ENCODE peak calls at places on chromosomes 11 and 22, in five cellular contexts. K is PC-9, I is retinal pigment epithelial cell, V is pancreas, T is stomach. O is an unnamed sample.

GRCh38 chr11:76671236-76671590 is 666 bp upstream of the LRRC32 start:
- DNase-seq in I (no peak), T (no peak), V (no peak), K (no peak), O (no peak)

GRCh38 chr11:75780888-75781287 is 12.3 kb downstream of the DGAT2 start:
- DNase-seq in V (no peak), I (no peak), K (no peak), T (no peak), O (no peak)

GRCh38 chr22:21977814-21978213 is 4.8 kb downstream of the TOP3B start:
- DNase-seq in I (no peak), V (no peak), K (no peak), T (no peak), O (no peak)

GRCh38 chr11:124868322-124869274 is 3.4 kb downstream of the ROBO3 start:
- DNase-seq in I (no peak), K (no peak), T (no peak), V (no peak), O (no peak)

GRCh38 chr11:46353706-46354105 is 6.4 kb downstream of the DGKZ start:
- DNase-seq in K (no peak), V (no peak), T (no peak), I (no peak), O (no peak)

GRCh38 chr22:27715078-27715477 is 86.5 kb downstream of the MN1 start:
- DNase-seq in K (no peak), I (no peak), V (no peak), T (no peak), O (no peak)

GRCh38 chr11:35688023-35688422 is 25.4 kb downstream of the TRIM44 start:
- DNase-seq in V (no peak), I (no peak), T (no peak), K (no peak), O (no peak)

GRCh38 chr11:84804026-84804425 is 823.1 kb downstream of the DLG2 start:
- DNase-seq in T (no peak), I (no peak), K (no peak), V (no peak), O (no peak)

GRCh38 chr22:35327690-35328471 is 28.2 kb downstream of the TOM1 start:
- DNase-seq in T (no peak), V (no peak), I (no peak), K (no peak), O (no peak)

GRCh38 chr11:85599083-85599482 is 28.1 kb downstream of the DLG2 start:
- DNase-seq in I (no peak), K (no peak), T (no peak), V (no peak), O (no peak)

GRCh38 chr11:116890193-116890592 is 52.8 kb upstream of the APOA1 start:
- DNase-seq in V (no peak), K (no peak), T (no peak), I (no peak), O (no peak)

DNA sequence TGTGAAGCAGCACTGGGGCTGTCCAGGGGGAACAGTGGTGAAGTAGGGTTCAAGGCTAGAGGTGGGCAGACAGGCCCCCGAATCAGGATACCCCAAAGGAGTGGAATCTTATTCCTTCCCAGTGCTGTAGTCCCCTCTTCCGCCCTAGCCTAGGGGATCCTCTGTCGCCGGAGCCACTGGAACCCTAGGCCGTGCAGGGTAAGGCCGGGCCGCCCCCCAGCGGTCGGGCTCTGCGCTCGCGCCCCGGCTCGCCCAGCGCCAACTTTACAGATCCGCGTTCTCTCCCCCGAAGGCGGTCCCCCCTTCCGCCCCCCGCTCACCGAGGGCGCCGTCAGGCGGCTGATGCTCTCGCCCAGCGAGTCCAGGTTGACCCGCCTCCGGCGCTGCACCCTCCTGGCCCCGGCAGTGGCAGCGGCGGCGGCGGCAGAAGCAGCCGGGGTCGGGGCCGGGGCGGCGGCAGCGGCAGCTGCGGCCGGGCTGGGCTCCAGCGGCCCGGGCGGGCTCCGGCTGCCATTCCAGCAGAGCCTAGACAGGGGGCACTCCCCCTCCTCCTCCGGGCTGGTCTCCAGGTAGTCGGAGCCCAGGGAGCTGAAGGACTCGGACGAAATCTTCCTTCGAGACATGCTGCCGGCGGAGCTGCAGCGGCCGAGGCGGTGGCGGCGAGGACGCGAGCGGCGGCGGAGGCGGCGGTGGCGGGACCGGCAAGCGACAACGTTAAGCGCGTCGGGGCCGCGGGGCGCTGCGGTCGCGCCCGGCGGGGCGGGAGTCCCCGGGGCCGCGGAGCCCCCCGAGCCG is 646 bp downstream of the GUCY1A2 start:
- DNase-seq in T (no peak), K (no peak), V (peak), I (no peak), O (no peak)
- H3K4me3 ChIP-seq in T (peak), K (peak), V (peak), I (peak), O (peak)

GRCh38 chr11:12003329-12003728 is 5.1 kb downstream of the DKK3 start:
- DNase-seq in V (no peak), I (no peak), K (no peak), T (no peak), O (no peak)

GRCh38 chr11:12003815-12004214 is 4.6 kb downstream of the DKK3 start:
- DNase-seq in I (no peak), K (no peak), V (no peak), T (no peak), O (no peak)

GRCh38 chr11:12005476-12005875 is 3.0 kb downstream of the DKK3 start:
- DNase-seq in T (no peak), I (no peak), V (no peak), K (no peak), O (no peak)

GRCh38 chr11:12006552-12007229 is 1.7 kb downstream of the DKK3 start:
- DNase-seq in K (no peak), T (no peak), V (no peak), I (no peak), O (no peak)

DNA sequence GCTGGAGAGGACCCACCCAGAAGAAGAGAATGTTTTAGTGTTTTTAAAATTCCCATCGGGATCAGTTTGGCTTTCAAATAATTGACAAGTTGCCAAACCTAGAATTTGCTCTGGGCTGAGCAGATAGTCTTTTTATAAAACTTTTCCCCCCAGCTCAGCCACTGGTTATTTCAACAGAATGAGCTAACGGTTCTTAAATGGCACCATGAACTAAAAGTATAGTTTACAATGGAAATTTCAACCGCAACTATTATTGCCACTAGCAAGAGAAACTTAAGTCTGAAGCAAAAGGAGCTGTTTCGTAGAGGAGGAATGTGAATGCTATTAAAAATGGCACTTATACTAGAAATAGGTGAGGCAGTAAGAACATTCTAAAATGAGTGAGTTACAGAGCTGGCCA is 3.4 kb downstream of the DKK3 start:
- DNase-seq in T (no peak), K (no peak), I (no peak), V (no peak), O (no peak)
- H3K4me3 ChIP-seq in T (no peak), K (no peak), I (no peak), V (no peak), O (no peak)

DNA sequence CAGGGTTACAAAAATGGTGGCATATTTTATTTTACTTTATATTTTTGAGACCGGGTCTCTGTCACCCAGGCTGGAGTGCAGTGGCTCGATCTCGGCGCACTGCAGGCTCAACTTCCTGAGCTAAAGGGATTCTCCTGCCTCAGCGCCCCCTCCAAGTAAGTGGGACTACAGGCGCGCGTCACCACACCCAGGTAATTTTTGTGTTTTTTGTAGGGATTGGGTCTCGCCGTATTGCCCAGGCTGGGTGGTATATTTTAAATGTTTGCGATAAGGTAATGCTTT is 652 bp upstream of the FOSL1 start:
- DNase-seq in T (no peak), K (no peak), I (no peak), V (no peak), O (no peak)
- H3K4me3 ChIP-seq in T (peak), K (peak), I (peak), V (no peak), O (peak)

GRCh38 chr11:67303989-67304411 is 670 bp downstream of the SSH3 start:
- DNase-seq in I (no peak), T (peak), V (peak), K (peak), O (no peak)

GRCh38 chr11:67302571-67303131 is 679 bp upstream of the SSH3 start:
- DNase-seq in I (no peak), T (peak), K (peak), V (no peak), O (no peak)

GRCh38 chr11:67306769-67307544 is 3.6 kb downstream of the SSH3 start:
- DNase-seq in I (no peak), K (no peak), T (peak), V (no peak), O (no peak)

GRCh38 chr11:67303132-67303988 is at the start of gene SSH3:
- DNase-seq in I (no peak), K (peak), V (peak), T (peak), O (no peak)

GRCh38 chr11:67304511-67305113 is 1.3 kb downstream of the SSH3 start:
- DNase-seq in V (peak), K (no peak), T (no peak), I (no peak), O (no peak)
- H3K4me3 ChIP-seq in V (peak), K (peak), T (peak), I (peak), O (peak)

O was measured in epithelial cell of proximal tubule.